ENCODE peak calls at places on chromosomes 6 and 20, in eight cellular contexts. R, D, Q, V, A, T, L and W are unnamed samples.

GRCh38 chr6:159445351-159445750 is 247.7 kb downstream of the SOD2 start:
- DNase-seq in D (no peak), R (no peak), Q (no peak), V (no peak), L (no peak), T (no peak), A (no peak), W (no peak)

GRCh38 chr6:128554302-128554701 is 33.9 kb upstream of the PTPRK start:
- DNase-seq in R (no peak), T (no peak), A (peak), Q (no peak), D (no peak), L (peak), V (no peak), W (no peak)

GRCh38 chr6:143514996-143515760 is 3.7 kb upstream of the FUCA2 start:
- DNase-seq in V (no peak), D (no peak), L (no peak), A (peak), T (no peak), Q (no peak), R (peak), W (no peak)

GRCh38 chr6:39992861-39993622 is 58.8 kb upstream of the MOCS1 start:
- DNase-seq in Q (no peak), D (no peak), T (no peak), L (no peak), V (no peak), A (no peak), R (no peak), W (no peak)

GRCh38 chr6:8240316-8240715 is 138.0 kb upstream of the EEF1E1 start:
- DNase-seq in Q (no peak), D (no peak), V (no peak), L (no peak), A (no peak), R (no peak), T (no peak), W (no peak)

GRCh38 chr6:159056003-159056402 is 11.2 kb upstream of the TAGAP start:
- DNase-seq in R (no peak), L (no peak), V (no peak), A (no peak), Q (peak), D (no peak), T (no peak), W (no peak)

GRCh38 chr20:50844430-50845100 is 49.7 kb downstream of the BCAS4 start:
- DNase-seq in Q (no peak), V (no peak), D (peak), R (no peak), T (no peak), A (peak), L (peak), W (no peak)

GRCh38 chr6:163370807-163371206 is 43.7 kb upstream of the QKI start:
- DNase-seq in T (no peak), D (no peak), A (no peak), R (no peak), L (no peak), V (no peak), Q (no peak), W (no peak)

GRCh38 chr6:27795697-27796494 is 116.3 kb downstream of the OR2B2 start:
- DNase-seq in R (no peak), L (peak), Q (peak), D (peak), A (peak), T (peak), V (peak), W (peak)

GRCh38 chr6:111283707-111284106 is 196.4 kb downstream of the SLC16A10 start:
- DNase-seq in D (no peak), Q (no peak), T (no peak), A (no peak), R (no peak), V (no peak), L (no peak), W (no peak)

GRCh38 chr6:150549577-150550184 is 50.0 kb upstream of the PLEKHG1 start:
- DNase-seq in R (no peak), L (no peak), V (no peak), T (no peak), A (peak), Q (no peak), D (no peak), W (no peak)

GRCh38 chr20:199996-200395 is 10.5 kb upstream of the DEFB128 start:
- DNase-seq in R (no peak), L (no peak), A (no peak), Q (no peak), D (no peak), T (no peak), V (no peak), W (no peak)

GRCh38 chr20:48827880-48828733 is at the start of gene PREX1:
- DNase-seq in Q (peak), L (peak), T (peak), D (peak), R (peak), A (peak), V (peak), W (peak)

GRCh38 chr6:134722996-134723871 is 226.7 kb downstream of the ALDH8A1 start:
- DNase-seq in D (peak), A (peak), T (no peak), R (no peak), V (no peak), Q (no peak), L (peak), W (no peak)

GRCh38 chr20:24164360-24164759 is 175.8 kb upstream of the GGTLC1 start:
- DNase-seq in D (peak), A (peak), V (no peak), L (peak), R (no peak), Q (no peak), T (peak), W (no peak)
- TF ChIP-seq CTCF in D (peak), A (peak), V (peak), L (peak), R (peak), Q (peak), T (peak), W (no peak)

GRCh38 chr6:43698584-43699349 is 11.2 kb upstream of the MRPS18A start:
- DNase-seq in T (no peak), D (peak), L (peak), V (no peak), R (peak), Q (no peak), A (peak), W (no peak)

GRCh38 chr6:43695078-43695966 is 7.7 kb upstream of the MRPS18A start:
- DNase-seq in D (no peak), R (peak), L (no peak), A (no peak), T (no peak), V (no peak), Q (no peak), W (no peak)

GRCh38 chr6:43699564-43700186 is 12.1 kb upstream of the MRPS18A start:
- DNase-seq in Q (no peak), D (peak), A (no peak), R (no peak), T (no peak), V (no peak), L (peak), W (no peak)

GRCh38 chr6:43695967-43696291 is 8.3 kb upstream of the MRPS18A start:
- DNase-seq in L (no peak), A (no peak), R (no peak), V (no peak), D (no peak), Q (no peak), T (no peak), W (no peak)
- TF ChIP-seq CTCF in L (no peak), A (no peak), R (no peak), V (no peak), D (no peak), Q (no peak), T (no peak), W (no peak)

DNA sequence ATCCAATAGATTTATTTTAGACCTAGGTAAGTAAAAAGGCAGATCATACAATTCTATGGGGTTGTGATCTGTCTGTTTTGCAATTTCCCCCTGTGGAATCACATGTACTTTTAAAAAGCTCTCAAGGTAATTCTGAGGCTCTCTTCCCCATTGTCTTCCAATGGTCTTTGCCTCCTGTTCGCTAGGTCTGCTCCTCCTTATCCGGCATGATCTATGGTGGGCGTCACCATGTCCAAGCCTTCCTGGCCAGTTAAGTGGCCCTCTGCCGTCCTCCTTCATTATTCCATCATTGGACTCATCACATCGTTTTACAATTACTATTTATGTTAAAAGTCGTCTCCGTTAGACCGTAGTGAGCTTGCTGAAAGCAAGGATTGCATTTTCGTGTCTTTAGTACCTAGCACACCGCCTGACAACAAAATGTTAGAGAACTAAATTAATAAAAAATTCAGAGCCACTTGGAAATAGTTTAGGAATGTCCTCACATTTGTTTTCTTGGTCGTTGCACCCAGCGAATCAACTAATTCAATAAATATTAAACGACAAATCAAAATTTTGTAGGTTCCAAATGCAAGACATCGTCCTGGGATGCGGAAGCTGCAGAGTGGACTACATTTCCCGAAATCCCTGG is 2.2 kb upstream of the STXBP5 start:
- DNase-seq in D (peak), Q (no peak), V (no peak), A (peak), T (peak), L (no peak), R (no peak), W (no peak)
- TF ChIP-seq CTCF in D (no peak), Q (no peak), V (no peak), A (no peak), T (no peak), L (no peak), R (no peak), W (no peak)

DNA sequence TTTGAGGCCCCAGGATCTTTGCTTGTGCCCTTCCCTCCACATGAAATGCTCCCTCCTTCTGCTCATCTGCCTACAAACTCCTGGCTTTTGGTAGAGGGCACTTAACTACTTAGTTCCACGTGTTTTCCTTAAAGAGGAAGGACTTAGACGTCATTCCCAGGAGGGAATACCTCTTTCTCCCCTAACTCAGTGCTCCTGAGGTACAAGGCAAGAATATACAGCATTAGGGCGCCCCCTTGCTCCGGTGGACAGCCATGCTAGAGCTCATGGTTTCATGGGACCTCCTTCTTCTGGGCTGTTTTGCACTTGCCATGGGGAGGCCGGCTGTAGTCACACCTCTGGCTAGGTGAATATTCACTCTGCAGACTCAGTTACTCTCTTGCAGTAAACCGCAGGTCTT is 93.8 kb upstream of the LY86 start:
- DNase-seq in L (no peak), T (peak), A (no peak), Q (peak), D (peak), R (peak), V (no peak), W (peak)
- TF ChIP-seq CTCF in L (no peak), T (peak), A (no peak), Q (peak), D (no peak), R (peak), V (peak), W (peak)

GRCh38 chr20:32820000-32820697 is 395 bp downstream of the MAPRE1 start:
- DNase-seq in V (peak), R (peak), A (peak), T (peak), D (peak), Q (peak), L (peak), W (peak)
- TF ChIP-seq CTCF in V (no peak), R (no peak), A (no peak), T (no peak), D (no peak), Q (no peak), L (no peak), W (no peak)

DNA sequence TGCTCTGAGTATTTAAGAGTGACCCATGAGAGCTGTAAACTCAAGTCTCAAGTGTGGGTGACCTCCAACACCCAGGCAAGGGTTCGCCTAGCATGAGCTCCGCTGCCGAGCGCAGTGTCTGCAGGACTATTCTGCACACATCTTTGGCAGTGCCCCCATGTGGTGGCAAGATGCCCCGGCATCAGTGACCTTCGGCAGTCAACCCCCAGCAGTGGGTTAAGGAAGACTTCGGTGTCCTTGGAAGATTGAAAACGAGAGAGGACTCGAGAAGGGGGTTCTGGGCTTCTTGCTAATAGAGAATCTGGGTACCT is 43.1 kb downstream of the RBM38 start:
- DNase-seq in A (no peak), V (no peak), Q (peak), D (no peak), L (no peak), R (no peak), T (no peak), W (no peak)
- TF ChIP-seq CTCF in A (no peak), V (no peak), Q (peak), D (no peak), L (no peak), R (peak), T (no peak), W (peak)

GRCh38 chr20:39777610-39778009 is 815.5 kb downstream of the DHX35 start:
- DNase-seq in D (no peak), L (no peak), R (no peak), Q (no peak), T (no peak), A (no peak), V (no peak), W (no peak)

GRCh38 chr20:39778431-39778830 is 816.3 kb downstream of the DHX35 start:
- DNase-seq in T (no peak), Q (no peak), L (no peak), D (no peak), A (no peak), R (no peak), V (no peak), W (no peak)

GRCh38 chr20:39775110-39775509 is 813.0 kb downstream of the DHX35 start:
- DNase-seq in A (peak), R (peak), Q (no peak), V (no peak), T (no peak), L (peak), D (no peak), W (no peak)

GRCh38 chr20:39778847-39779641 is 816.9 kb downstream of the DHX35 start:
- DNase-seq in Q (no peak), T (no peak), R (no peak), V (no peak), L (no peak), A (peak), D (no peak), W (no peak)

GRCh38 chr20:39773380-39774000 is 811.3 kb downstream of the DHX35 start:
- DNase-seq in A (peak), V (no peak), L (no peak), D (no peak), R (no peak), T (no peak), Q (no peak), W (no peak)
- TF ChIP-seq CTCF in A (no peak), V (no peak), L (no peak), D (no peak), R (no peak), T (no peak), Q (no peak), W (no peak)

DNA sequence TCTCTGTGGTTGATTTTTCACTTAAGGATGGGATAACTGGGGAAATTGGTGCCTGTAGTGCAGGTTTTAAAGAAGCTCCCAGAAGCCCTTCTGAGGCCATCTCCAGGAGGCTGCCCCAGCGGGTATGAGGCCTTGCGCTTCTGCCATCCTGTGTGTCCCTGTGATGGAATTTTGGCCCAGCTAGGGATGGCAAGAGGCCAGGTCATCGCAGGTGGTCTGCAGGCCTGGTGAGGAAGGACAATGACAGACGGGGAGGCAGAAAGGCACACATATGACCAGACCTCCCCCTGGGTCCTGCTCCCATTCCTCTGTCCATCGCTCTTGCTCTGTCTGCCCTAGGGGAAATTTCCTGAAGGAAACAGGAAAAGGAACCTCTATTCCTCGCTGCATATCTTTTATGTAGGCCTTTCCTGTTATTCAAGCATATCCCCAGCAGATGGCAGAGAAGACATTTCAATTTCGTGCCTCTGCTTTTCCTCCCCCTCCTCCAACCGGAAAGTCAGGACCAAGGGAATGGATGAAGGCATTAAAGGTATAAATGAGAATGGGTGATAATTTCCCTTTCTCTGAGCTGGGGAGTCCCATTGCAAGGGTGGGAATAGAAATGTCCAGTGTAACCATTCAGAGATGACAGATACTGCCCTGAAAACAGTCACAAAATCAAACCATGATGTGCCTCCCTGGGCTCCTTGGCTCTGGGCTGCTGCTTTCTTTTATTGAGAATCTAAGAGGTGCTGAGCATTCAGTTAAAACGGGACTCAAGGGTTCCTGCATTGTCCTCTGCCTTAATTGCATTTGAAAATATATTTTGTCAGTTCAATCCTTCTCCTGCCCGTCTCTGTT is 17.6 kb upstream of the HLA-F start:
- DNase-seq in D (peak), Q (no peak), A (peak), R (no peak), L (peak), V (no peak), T (peak), W (no peak)
- TF ChIP-seq CTCF in D (peak), Q (peak), A (peak), R (peak), L (peak), V (peak), T (peak), W (peak)

DNA sequence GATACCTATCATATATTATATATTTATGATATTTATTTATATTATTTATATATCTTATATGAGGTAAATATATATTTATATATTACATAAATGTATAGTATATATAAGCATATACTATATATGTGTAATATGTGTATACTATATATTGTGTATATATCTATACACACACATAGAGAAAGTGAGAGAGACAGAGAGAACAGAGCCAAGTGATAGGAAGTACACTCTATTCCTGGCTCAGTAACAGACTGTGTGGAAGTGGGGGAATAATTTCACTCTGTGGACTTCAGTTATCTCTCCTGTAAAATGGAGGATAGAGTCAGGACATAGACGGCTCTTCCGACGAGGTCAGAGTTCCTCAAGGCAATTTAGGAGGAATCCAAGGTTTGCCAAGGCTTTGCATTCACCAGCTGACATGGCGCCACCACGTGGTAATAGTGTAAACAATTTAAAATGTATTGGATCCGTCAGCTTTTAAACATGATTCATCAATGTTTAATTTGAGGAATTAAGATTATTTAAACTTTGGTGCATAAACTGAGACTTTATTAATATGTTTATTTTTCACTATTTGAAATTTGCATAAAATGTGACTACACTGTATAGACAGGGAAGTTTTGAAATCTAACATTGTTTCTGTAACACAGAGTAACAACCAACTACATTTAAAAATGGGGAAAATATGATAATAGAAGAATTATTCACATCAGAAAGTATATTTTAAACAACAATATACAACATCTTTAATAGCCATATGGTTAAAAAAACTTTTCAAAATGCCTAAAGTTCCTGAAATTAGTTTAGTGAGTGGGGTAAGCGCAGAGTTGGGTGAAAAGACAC is 75.4 kb upstream of the TMEM244 start:
- DNase-seq in R (no peak), A (peak), V (peak), Q (peak), D (peak), L (peak), T (peak), W (no peak)
- TF ChIP-seq CTCF in R (peak), A (peak), V (peak), Q (peak), D (peak), L (peak), T (peak), W (peak)

GRCh38 chr20:24730750-24731149 is 218.3 kb upstream of the CST7 start:
- DNase-seq in V (no peak), D (no peak), A (no peak), Q (no peak), L (no peak), T (no peak), R (no peak), W (no peak)

GRCh38 chr20:24729896-24730605 is 219.0 kb upstream of the CST7 start:
- DNase-seq in A (no peak), R (no peak), L (no peak), T (no peak), V (no peak), Q (no peak), D (no peak), W (no peak)

GRCh38 chr20:24731312-24731711 is 217.8 kb upstream of the CST7 start:
- DNase-seq in D (no peak), Q (no peak), V (no peak), T (no peak), R (no peak), A (no peak), L (no peak), W (no peak)

GRCh38 chr20:24732599-24732998 is 216.5 kb upstream of the CST7 start:
- DNase-seq in A (no peak), D (no peak), T (no peak), L (no peak), V (no peak), Q (no peak), R (no peak), W (no peak)

GRCh38 chr20:24732076-24732475 is 217.0 kb upstream of the CST7 start:
- DNase-seq in V (no peak), T (no peak), R (no peak), D (no peak), Q (no peak), L (no peak), A (no peak), W (no peak)
- TF ChIP-seq CTCF in V (no peak), T (no peak), R (no peak), D (no peak), Q (no peak), L (no peak), A (no peak), W (no peak)